ENCODE peak calls at places on chromosomes 16 and 17, in six cellular contexts. I is activated T-cell treated with anti-CD3 and anti-CD28 coated beads for 48 hours, V is endothelial cell, Y is adrenal gland, R is mesenchymal stem cell, Q is cerebellar nuclear complex. M is an unnamed sample.

GRCh38 chr17:27157898-27158297 is 136.0 kb upstream of the WSB1 start:
- DNase-seq in I (no peak), Q (no peak), Y (no peak), R (no peak), V (no peak), M (no peak)

GRCh38 chr16:84933774-84934571 is 77.4 kb downstream of the ZDHHC7 start:
- DNase-seq in R (no peak), Y (peak), Q (no peak), I (no peak), V (no peak), M (no peak)

GRCh38 chr16:82203198-82203597 is 33.2 kb upstream of the MPHOSPH6 start:
- DNase-seq in R (no peak), V (no peak), Y (no peak), I (no peak), Q (no peak), M (no peak)

GRCh38 chr17:1229354-1229890 is 40.8 kb upstream of the BHLHA9 start:
- DNase-seq in Q (no peak), V (peak), Y (peak), I (peak), R (peak), M (no peak)

GRCh38 chr16:14015948-14016347 is 55.2 kb upstream of the MRTFB start:
- DNase-seq in Y (peak), I (no peak), V (no peak), R (peak), Q (no peak), M (no peak)

GRCh38 chr17:46736100-46736499 is 82.4 kb downstream of the WNT3 start:
- DNase-seq in I (no peak), Q (no peak), V (no peak), R (no peak), Y (no peak), M (no peak)

GRCh38 chr16:27378871-27379580 is 22.9 kb upstream of the IL21R start:
- DNase-seq in Y (no peak), Q (no peak), I (no peak), R (no peak), V (no peak), M (no peak)

GRCh38 chr17:77392376-77393273 is 251.9 kb downstream of the SEC14L1 start:
- DNase-seq in Y (peak), V (peak), I (no peak), Q (peak), R (no peak), M (no peak)